ENCODE peak calls at places on chromosomes 5 and 9, in eight cellular contexts. T is GM04504; M is aorta; H is NCI-H1105; F is lung; A is activated naive CD4-positive, alpha-beta T cell treated with anti-CD3 and anti-CD28 coated beads, Interleukin-2, amount 10 ng/mL, durations not matched to agents 7 days and 5 days; K is M059J; R is PC-3. X is an unnamed sample.
A peak's percentile ranks its signal among the peaks of the same experiment; 100 is the strongest.

GRCh38 chr5:109759304-109759703 is 69.6 kb downstream of the MAN2A1 start:
- DNase-seq in T (no peak), M (no peak), H (no peak), F (no peak), A (no peak), K (peak; percentile 56), R (peak; percentile 45), X (no peak)

GRCh38 chr9:21081999-21082398 is 4.3 kb upstream of the IFNB1 start:
- DNase-seq in T (no peak), M (no peak), H (no peak), F (no peak), A (peak; percentile 30), K (no peak), R (no peak), X (peak; percentile 37)

GRCh38 chr9:114221706-114222465 is 66.5 kb downstream of the COL27A1 start:
- DNase-seq in T (no peak), M (no peak), H (no peak), F (no peak), A (no peak), K (peak; percentile 48), R (peak; percentile 34), X (no peak)

GRCh38 chr5:156893517-156893916 is 43.4 kb downstream of the PPP1R2B start:
- DNase-seq in T (no peak), M (no peak), H (no peak), F (no peak), A (no peak), K (no peak), R (no peak), X (no peak)

GRCh38 chr9:18394847-18395355 is 79.1 kb upstream of the ADAMTSL1 start:
- DNase-seq in T (no peak), M (no peak), H (no peak), F (no peak), A (no peak), K (no peak), R (no peak), X (no peak)

GRCh38 chr5:140574165-140574564 is 9.5 kb downstream of the SLC35A4 start:
- DNase-seq in T (no peak), M (no peak), H (no peak), F (no peak), A (no peak), K (no peak), R (no peak), X (no peak)

GRCh38 chr5:138824924-138825863 is 49.9 kb downstream of the LRRTM2 start:
- DNase-seq in T (no peak), M (no peak), H (no peak), F (no peak), A (no peak), K (no peak), R (no peak), X (no peak)

GRCh38 chr9:113934167-113934566 is 58.1 kb downstream of the ZNF618 start:
- DNase-seq in T (no peak), M (no peak), H (no peak), F (peak; percentile 5), A (no peak), K (no peak), R (no peak), X (no peak)

GRCh38 chr9:105007143-105007542 is 79.2 kb upstream of the ABCA1 start:
- DNase-seq in T (peak; percentile 69), M (peak; percentile 63), H (no peak), F (peak; percentile 36), A (no peak), K (peak; percentile 80), R (peak; percentile 72), X (no peak)

GRCh38 chr5:180119886-180120220 is 48.3 kb upstream of the RNF130 start:
- DNase-seq in T (no peak), M (peak; percentile 43), H (no peak), F (no peak), A (peak; percentile 7), K (no peak), R (no peak), X (no peak)

GRCh38 chr5:177557041-177557647 is 2.8 kb upstream of the FAM193B start:
- DNase-seq in T (no peak), M (no peak), H (no peak), F (no peak), A (peak; percentile 47), K (peak; percentile 45), R (no peak), X (peak; percentile 54)

GRCh38 chr9:132042324-132042723 is 37.3 kb downstream of the MED27 start:
- DNase-seq in T (peak; percentile 91), M (no peak), H (no peak), F (no peak), A (no peak), K (peak; percentile 99), R (peak; percentile 89), X (no peak)

GRCh38 chr9:119963258-119963797 is 594.1 kb upstream of the BRINP1 start:
- DNase-seq in T (peak; percentile 91), M (peak; percentile 55), H (no peak), F (peak; percentile 35), A (no peak), K (peak; percentile 56), R (no peak), X (no peak)

GRCh38 chr5:146860213-146860891 is 18.2 kb downstream of the PPP2R2B start:
- DNase-seq in T (no peak), M (no peak), H (no peak), F (no peak), A (no peak), K (peak; percentile 82), R (peak; percentile 57), X (no peak)

GRCh38 chr9:72983056-72983455 is 30.2 kb upstream of the ALDH1A1 start:
- DNase-seq in T (no peak), M (no peak), H (no peak), F (no peak), A (no peak), K (no peak), R (no peak), X (no peak)

GRCh38 chr9:74642376-74642775 is 145.2 kb downstream of the RORB start:
- DNase-seq in T (no peak), M (no peak), H (no peak), F (peak; percentile 64), A (no peak), K (no peak), R (no peak), X (no peak)

GRCh38 chr9:4298255-4299005 is 1.4 kb downstream of the GLIS3 start:
- DNase-seq in T (no peak), M (peak; percentile 69), H (peak; percentile 43), F (peak; percentile 47), A (peak; percentile 44), K (peak; percentile 81), R (peak; percentile 56), X (peak; percentile 37)

GRCh38 chr5:171820561-171820960 is 34.9 kb downstream of the SMIM23 start:
- DNase-seq in T (no peak), M (no peak), H (no peak), F (no peak), A (no peak), K (no peak), R (no peak), X (no peak)

GRCh38 chr5:178576591-178577351 is 13.4 kb downstream of the COL23A1 start:
- DNase-seq in T (no peak), M (no peak), H (no peak), F (no peak), A (no peak), K (no peak), R (no peak), X (no peak)

GRCh38 chr5:79858097-79858723 is 132.9 kb downstream of the MTX3 start:
- DNase-seq in T (peak; percentile 34), M (peak; percentile 78), H (no peak), F (peak; percentile 73), A (peak; percentile 87), K (peak; percentile 46), R (peak; percentile 77), X (peak; percentile 85)

GRCh38 chr5:129904102-129904666 is at the start of gene CHSY3:
- DNase-seq in T (peak; percentile 57), M (peak; percentile 93), H (peak; percentile 29), F (peak; percentile 85), A (peak; percentile 69), K (peak; percentile 11), R (peak; percentile 54), X (peak; percentile 58)

GRCh38 chr9:130242270-130243014 is 23.1 kb upstream of the HMCN2 start:
- DNase-seq in T (no peak), M (no peak), H (no peak), F (no peak), A (no peak), K (no peak), R (no peak), X (no peak)

GRCh38 chr5:64147849-64148441 is 17.7 kb upstream of the RNF180 start:
- DNase-seq in T (no peak), M (peak; percentile 77), H (peak; percentile 6), F (peak; percentile 56), A (no peak), K (peak; percentile 8), R (peak; percentile 71), X (no peak)

GRCh38 chr5:138752341-138752950 is 779 bp upstream of the CTNNA1 start:
- DNase-seq in T (no peak), M (no peak), H (no peak), F (peak; percentile 32), A (no peak), K (peak; percentile 50), R (peak; percentile 37), X (no peak)

GRCh38 chr5:35651002-35651756 is 33.5 kb downstream of the SPEF2 start:
- DNase-seq in T (peak; percentile 29), M (no peak), H (no peak), F (no peak), A (peak; percentile 78), K (peak; percentile 64), R (peak; percentile 82), X (peak; percentile 76)

GRCh38 chr5:159805021-159805420 is 111.3 kb upstream of the ADRA1B start:
- DNase-seq in T (no peak), M (peak; percentile 75), H (no peak), F (no peak), A (no peak), K (no peak), R (no peak), X (no peak)

GRCh38 chr9:129446828-129447550 is 173.9 kb downstream of the C9orf50 start:
- DNase-seq in T (no peak), M (no peak), H (no peak), F (no peak), A (no peak), K (no peak), R (no peak), X (no peak)

X was measured in activated CD8-positive, alpha-beta T cell treated with anti-CD3 and anti-CD28 coated beads, Interleukin-2, amount 10 ng/mL, durations not matched to agents 7 days and 5 days.